ENCODE peak calls at places on chromosomes 12 and 14, in seven cellular contexts. I is kidney epithelial cell, C is bronchial epithelial cell, U is Peyer's patch, P is K562, W is left ventricle myocardium inferior, N is heart left ventricle. L is an unnamed sample. For H3K27me3 and H3K36me3, the result is how much of the 10 kb centered on the place peaks cover.

GRCh38 chr12:23014749-23015148 is 389.8 kb downstream of the ETNK1 start:
- DNase-seq in I (no peak), C (peak), U (no peak), P (no peak), W (no peak), N (no peak), L (no peak)

GRCh38 chr12:92593734-92594402 is 108.9 kb upstream of the PLEKHG7 start:
- DNase-seq in I (peak), C (peak), U (no peak), P (no peak), W (no peak), N (peak), L (peak)

GRCh38 chr14:50396636-50397460 is at the start of gene CDKL1:
- DNase-seq in I (no peak), C (peak), U (peak), P (peak), W (peak), N (peak), L (peak)

GRCh38 chr14:64628940-64629403 is 75.3 kb upstream of the PLEKHG3 start:
- DNase-seq in I (no peak), C (peak), U (no peak), P (no peak), W (no peak), N (no peak), L (no peak)

GRCh38 chr12:120999191-121000120 is 16.8 kb downstream of the C12orf43 start:
- DNase-seq in I (no peak), C (no peak), U (no peak), P (no peak), W (no peak), N (no peak), L (no peak)

GRCh38 chr14:42011221-42011620 is 404.5 kb downstream of the LRFN5 start:
- DNase-seq in I (no peak), C (no peak), U (no peak), P (no peak), W (no peak), N (no peak), L (no peak)

GRCh38 chr12:53749986-53750811 is 1.6 kb downstream of the CISTR start:
- DNase-seq in I (no peak), C (no peak), U (no peak), P (no peak), W (no peak), N (no peak), L (no peak)

GRCh38 chr12:68287106-68287505 is 33.7 kb upstream of the IL22 start:
- DNase-seq in I (no peak), C (no peak), U (no peak), P (no peak), W (no peak), N (no peak), L (no peak)

GRCh38 chr14:64507376-64508156 is 3.0 kb downstream of the ZBTB1 start:
- DNase-seq in I (no peak), C (peak), U (no peak), P (peak), W (no peak), N (no peak), L (no peak)

GRCh38 chr12:57470970-57471656 is 8.6 kb downstream of the ARHGAP9 start:
- DNase-seq in I (no peak), C (no peak), U (peak), P (no peak), W (no peak), N (no peak), L (no peak)

GRCh38 chr14:64753374-64753773 is 49.1 kb downstream of the PLEKHG3 start:
- DNase-seq in I (no peak), C (no peak), U (no peak), P (no peak), W (no peak), N (no peak), L (no peak)

GRCh38 chr14:100894416-100894815 is 9.1 kb downstream of the RTL1 start:
- DNase-seq in I (no peak), C (no peak), U (peak), P (no peak), W (no peak), N (peak), L (no peak)
- H3K27me3 ChIP-seq in I (under half), C (under half), U (under half), P (under half), W (half or more), N (under half), L (under half)

GRCh38 chr12:93745304-93745703 is 68.1 kb downstream of the CRADD start:
- DNase-seq in I (no peak), C (no peak), U (no peak), P (no peak), W (no peak), N (no peak), L (no peak)

GRCh38 chr12:93743999-93744689 is 67.0 kb downstream of the CRADD start:
- DNase-seq in I (no peak), C (peak), U (no peak), P (no peak), W (no peak), N (no peak), L (no peak)

GRCh38 chr12:93741741-93742085 is 64.5 kb downstream of the CRADD start:
- DNase-seq in I (no peak), C (no peak), U (no peak), P (no peak), W (no peak), N (peak), L (no peak)

GRCh38 chr12:93742086-93742934 is 65.1 kb downstream of the CRADD start:
- DNase-seq in I (no peak), C (peak), U (peak), P (peak), W (peak), N (peak), L (peak)

GRCh38 chr12:93743229-93743998 is 66.2 kb downstream of the CRADD start:
- DNase-seq in I (no peak), C (no peak), U (no peak), P (peak), W (no peak), N (no peak), L (no peak)
- H3K4me3 ChIP-seq in I (no peak), C (no peak), U (peak), P (peak), W (peak), N (peak), L (peak)

DNA sequence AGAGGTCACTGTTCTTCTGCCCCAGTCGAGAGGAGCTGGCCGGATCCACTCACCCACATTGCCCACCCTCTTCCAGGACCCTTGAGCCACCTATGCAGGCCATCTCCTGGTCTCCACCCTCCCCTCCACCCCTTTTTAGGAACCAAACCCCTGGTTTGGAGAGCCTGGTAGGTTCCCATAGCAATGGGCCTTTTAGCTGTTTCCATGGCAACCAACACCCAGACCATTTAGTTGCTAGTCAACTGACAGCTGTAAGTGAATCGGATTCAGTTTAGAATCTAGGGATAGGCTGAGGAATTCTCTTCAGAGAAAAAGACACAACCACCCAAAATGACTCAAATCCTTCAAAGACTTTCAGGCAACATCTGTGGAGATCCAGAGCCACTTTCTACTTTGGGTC is 16.5 kb downstream of the NPC2 start:
- DNase-seq in I (no peak), C (no peak), U (no peak), P (no peak), W (no peak), N (no peak), L (no peak)
- H3K36me3 ChIP-seq in I (under half), C (under half), U (under half), P (under half), W (half or more), N (under half), L (under half)

DNA sequence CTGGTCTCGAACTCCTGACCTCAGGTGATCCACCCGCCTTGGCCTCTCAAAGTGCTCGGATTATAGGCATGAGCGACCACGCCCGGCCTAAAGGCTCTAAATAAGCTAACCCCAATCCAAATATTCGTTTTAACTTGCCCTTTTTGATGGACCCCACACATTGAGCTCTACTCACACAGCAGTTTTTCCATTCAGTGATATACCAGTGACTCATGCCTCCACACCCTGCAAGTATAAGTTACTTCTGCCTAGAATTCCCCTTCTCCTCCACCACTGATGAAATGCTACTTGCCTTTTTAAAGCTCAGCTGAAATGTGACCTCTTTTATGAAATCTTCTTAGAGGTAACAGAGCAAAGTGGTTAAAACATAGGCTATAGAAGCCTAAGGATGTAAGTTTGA is 68.8 kb downstream of the EXOC5 start:
- DNase-seq in I (peak), C (peak), U (no peak), P (no peak), W (no peak), N (no peak), L (no peak)
- H3K27me3 ChIP-seq in I (under half), C (under half), U (under half), P (under half), W (under half), N (under half), L (under half)

GRCh38 chr12:47249719-47250506 is 170.2 kb upstream of the AMIGO2 start:
- DNase-seq in I (no peak), C (peak), U (no peak), P (peak), W (no peak), N (no peak), L (no peak)
- H3K4me3 ChIP-seq in I (no peak), C (no peak), U (no peak), P (peak), W (no peak), N (no peak), L (peak)

GRCh38 chr12:88127099-88127498 is 14.8 kb downstream of the CEP290 start:
- DNase-seq in I (no peak), C (no peak), U (no peak), P (no peak), W (no peak), N (no peak), L (no peak)

GRCh38 chr12:88127855-88128254 is 14.0 kb downstream of the CEP290 start:
- DNase-seq in I (no peak), C (no peak), U (no peak), P (no peak), W (no peak), N (no peak), L (no peak)

GRCh38 chr12:88122666-88123065 is 19.2 kb downstream of the CEP290 start:
- DNase-seq in I (no peak), C (no peak), U (no peak), P (no peak), W (no peak), N (no peak), L (no peak)
- H3K36me3 ChIP-seq in I (under half), C (under half), U (under half), P (under half), W (half or more), N (under half), L (under half)

GRCh38 chr12:114697246-114697716 is 13.3 kb upstream of the TBX3 start:
- DNase-seq in I (no peak), C (no peak), U (no peak), P (no peak), W (no peak), N (no peak), L (no peak)

GRCh38 chr12:114694436-114695304 is 10.7 kb upstream of the TBX3 start:
- DNase-seq in I (no peak), C (peak), U (no peak), P (no peak), W (no peak), N (no peak), L (no peak)

GRCh38 chr12:114696443-114697245 is 12.7 kb upstream of the TBX3 start:
- DNase-seq in I (no peak), C (no peak), U (no peak), P (no peak), W (no peak), N (no peak), L (no peak)

GRCh38 chr12:114693532-114693931 is 9.6 kb upstream of the TBX3 start:
- DNase-seq in I (no peak), C (no peak), U (no peak), P (no peak), W (no peak), N (no peak), L (no peak)

DNA sequence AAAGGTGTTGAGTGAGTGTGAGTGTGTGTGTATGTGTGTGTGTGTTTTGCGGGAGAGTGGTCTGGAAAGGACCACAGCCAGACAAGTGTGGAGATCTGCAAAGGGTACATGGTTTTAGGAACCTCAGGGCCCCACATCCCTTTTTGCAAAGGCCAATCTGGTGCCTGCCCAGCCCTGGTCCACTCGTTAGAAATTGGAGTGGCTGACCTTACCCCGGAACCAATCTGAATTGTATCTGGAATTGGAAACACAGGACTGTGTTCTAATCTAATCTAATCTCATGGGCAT is 11.3 kb upstream of the TBX3 start:
- DNase-seq in I (no peak), C (no peak), U (no peak), P (no peak), W (no peak), N (no peak), L (no peak)
- H3K27me3 ChIP-seq in I (half or more), C (under half), U (under half), P (under half), W (half or more), N (half or more), L (under half)

GRCh38 chr14:73754911-73755360 is 40.8 kb upstream of the PNMA1 start:
- DNase-seq in I (no peak), C (no peak), U (no peak), P (no peak), W (peak), N (no peak), L (no peak)
- H3K4me3 ChIP-seq in I (no peak), C (no peak), U (peak), P (peak), W (peak), N (peak), L (peak)

GRCh38 chr14:73665130-73665529 is 20.3 kb downstream of the DNAL1 start:
- DNase-seq in I (no peak), C (no peak), U (no peak), P (no peak), W (no peak), N (no peak), L (no peak)

GRCh38 chr14:73661872-73662271 is 17.1 kb downstream of the DNAL1 start:
- DNase-seq in I (no peak), C (no peak), U (no peak), P (no peak), W (no peak), N (no peak), L (no peak)

GRCh38 chr14:73663548-73664212 is 18.9 kb downstream of the DNAL1 start:
- DNase-seq in I (no peak), C (no peak), U (no peak), P (no peak), W (no peak), N (no peak), L (no peak)

GRCh38 chr14:73662439-73663056 is 17.8 kb downstream of the DNAL1 start:
- DNase-seq in I (peak), C (peak), U (no peak), P (peak), W (no peak), N (no peak), L (no peak)

GRCh38 chr14:73666583-73666982 is 21.8 kb downstream of the DNAL1 start:
- DNase-seq in I (no peak), C (no peak), U (no peak), P (no peak), W (no peak), N (no peak), L (no peak)
- H3K36me3 ChIP-seq in I (under half), C (under half), U (under half), P (under half), W (under half), N (under half), L (under half)

GRCh38 chr12:27970391-27970980 is 2.0 kb downstream of the PTHLH start:
- DNase-seq in I (no peak), C (no peak), U (peak), P (no peak), W (no peak), N (peak), L (no peak)
- H3K27me3 ChIP-seq in I (under half), C (under half), U (under half), P (under half), W (half or more), N (under half), L (under half)

L was measured in CD8-positive, alpha-beta memory T cell.